ENCODE peak calls at places on chromosome 13, in eight cellular contexts. One of them, this sample, is unnamed.

GRCh38 chr13:19601749-19602725 is 31.4 kb upstream of the MPHOSPH8 start:
- DNase-seq in esophagus muscularis mucosa: no peak
- DNase-seq in prostate gland: no peak
- DNase-seq in GM12878: no peak
- DNase-seq in SK-N-SH: peak; percentile 91
- DNase-seq in stomach: peak; percentile 37
- DNase-seq in sigmoid colon: no peak
- DNase-seq in GM12892: peak; percentile 73
- DNase-seq in this sample: no peak

GRCh38 chr13:61413572-61413971 is 2.1 kb downstream of the PCDH20 start:
- DNase-seq in esophagus muscularis mucosa: no peak
- DNase-seq in prostate gland: no peak
- DNase-seq in GM12878: no peak
- DNase-seq in SK-N-SH: peak; percentile 55
- DNase-seq in stomach: no peak
- DNase-seq in sigmoid colon: peak; percentile 57
- DNase-seq in GM12892: no peak
- DNase-seq in this sample: no peak

GRCh38 chr13:74576504-74576903 is 442.3 kb upstream of the KLF12 start:
- DNase-seq in esophagus muscularis mucosa: no peak
- DNase-seq in prostate gland: no peak
- DNase-seq in GM12878: no peak
- DNase-seq in SK-N-SH: no peak
- DNase-seq in stomach: no peak
- DNase-seq in sigmoid colon: no peak
- DNase-seq in GM12892: no peak
- DNase-seq in this sample: no peak

GRCh38 chr13:49627831-49628652 is at the start of gene ARL11:
- DNase-seq in esophagus muscularis mucosa: no peak
- DNase-seq in prostate gland: no peak
- DNase-seq in GM12878: peak; percentile 39
- DNase-seq in SK-N-SH: no peak
- DNase-seq in stomach: peak; percentile 56
- DNase-seq in sigmoid colon: peak; percentile 76
- DNase-seq in GM12892: peak; percentile 80
- DNase-seq in this sample: no peak

GRCh38 chr13:51033431-51034185 is 77.5 kb downstream of the C13orf42 start:
- DNase-seq in esophagus muscularis mucosa: peak; percentile 66
- DNase-seq in prostate gland: no peak
- DNase-seq in GM12878: no peak
- DNase-seq in SK-N-SH: no peak
- DNase-seq in stomach: no peak
- DNase-seq in sigmoid colon: no peak
- DNase-seq in GM12892: no peak
- DNase-seq in this sample: no peak

GRCh38 chr13:30119476-30119875 is 187.9 kb downstream of the KATNAL1 start:
- DNase-seq in esophagus muscularis mucosa: no peak
- DNase-seq in prostate gland: peak; percentile 48
- DNase-seq in GM12878: no peak
- DNase-seq in SK-N-SH: no peak
- DNase-seq in stomach: no peak
- DNase-seq in sigmoid colon: no peak
- DNase-seq in GM12892: no peak
- DNase-seq in this sample: no peak

GRCh38 chr13:29840585-29840984 is 9.8 kb downstream of the UBL3 start:
- DNase-seq in esophagus muscularis mucosa: no peak
- DNase-seq in prostate gland: no peak
- DNase-seq in GM12878: no peak
- DNase-seq in SK-N-SH: no peak
- DNase-seq in stomach: no peak
- DNase-seq in sigmoid colon: no peak
- DNase-seq in GM12892: no peak
- DNase-seq in this sample: no peak

GRCh38 chr13:96678801-96679200 is 315.5 kb downstream of the OXGR1 start:
- DNase-seq in esophagus muscularis mucosa: no peak
- DNase-seq in prostate gland: no peak
- DNase-seq in GM12878: no peak
- DNase-seq in SK-N-SH: no peak
- DNase-seq in stomach: no peak
- DNase-seq in sigmoid colon: no peak
- DNase-seq in GM12892: no peak
- DNase-seq in this sample: no peak

GRCh38 chr13:64909184-64909583 is 2321.0 kb downstream of the PCDH9 start:
- DNase-seq in esophagus muscularis mucosa: no peak
- DNase-seq in prostate gland: no peak
- DNase-seq in GM12878: no peak
- DNase-seq in SK-N-SH: no peak
- DNase-seq in stomach: no peak
- DNase-seq in sigmoid colon: no peak
- DNase-seq in GM12892: no peak
- DNase-seq in this sample: no peak

GRCh38 chr13:92272177-92272576 is 873.8 kb downstream of the GPC5 start:
- DNase-seq in esophagus muscularis mucosa: no peak
- DNase-seq in prostate gland: no peak
- DNase-seq in GM12878: no peak
- DNase-seq in SK-N-SH: no peak
- DNase-seq in stomach: no peak
- DNase-seq in sigmoid colon: no peak
- DNase-seq in GM12892: no peak
- DNase-seq in this sample: no peak

GRCh38 chr13:21395953-21396352 is 63.1 kb downstream of the ZDHHC20 start:
- DNase-seq in esophagus muscularis mucosa: no peak
- DNase-seq in prostate gland: no peak
- DNase-seq in GM12878: no peak
- DNase-seq in SK-N-SH: no peak
- DNase-seq in stomach: no peak
- DNase-seq in sigmoid colon: no peak
- DNase-seq in GM12892: no peak
- DNase-seq in this sample: no peak

GRCh38 chr13:84961023-84961422 is 838.2 kb downstream of the SLITRK6 start:
- DNase-seq in esophagus muscularis mucosa: no peak
- DNase-seq in prostate gland: no peak
- DNase-seq in GM12878: no peak
- DNase-seq in SK-N-SH: no peak
- DNase-seq in stomach: no peak
- DNase-seq in sigmoid colon: no peak
- DNase-seq in GM12892: no peak
- DNase-seq in this sample: no peak

GRCh38 chr13:20429682-20430081 is 96.0 kb downstream of the CRYL1 start:
- DNase-seq in esophagus muscularis mucosa: peak; percentile 55
- DNase-seq in prostate gland: no peak
- DNase-seq in GM12878: no peak
- DNase-seq in SK-N-SH: no peak
- DNase-seq in stomach: no peak
- DNase-seq in sigmoid colon: no peak
- DNase-seq in GM12892: no peak
- DNase-seq in this sample: no peak

GRCh38 chr13:83184819-83185218 is 697.5 kb downstream of the SLITRK1 start:
- DNase-seq in esophagus muscularis mucosa: no peak
- DNase-seq in prostate gland: no peak
- DNase-seq in GM12878: no peak
- DNase-seq in SK-N-SH: no peak
- DNase-seq in stomach: no peak
- DNase-seq in sigmoid colon: no peak
- DNase-seq in GM12892: no peak
- DNase-seq in this sample: no peak

GRCh38 chr13:33138441-33138840 is 122.2 kb downstream of the KL start:
- DNase-seq in esophagus muscularis mucosa: no peak
- DNase-seq in prostate gland: no peak
- DNase-seq in GM12878: no peak
- DNase-seq in SK-N-SH: no peak
- DNase-seq in stomach: no peak
- DNase-seq in sigmoid colon: no peak
- DNase-seq in GM12892: no peak
- DNase-seq in this sample: no peak
- TF ChIP-seq POLR2AphosphoS5 in esophagus muscularis mucosa: no peak
- TF ChIP-seq POLR2AphosphoS5 in prostate gland: no peak
- TF ChIP-seq POLR2AphosphoS5 in GM12878: no peak
- TF ChIP-seq POLR2AphosphoS5 in SK-N-SH: no peak
- TF ChIP-seq POLR2AphosphoS5 in stomach: no peak
- TF ChIP-seq POLR2AphosphoS5 in sigmoid colon: no peak
- TF ChIP-seq POLR2AphosphoS5 in GM12892: no peak
- TF ChIP-seq POLR2AphosphoS5 in this sample: no peak

DNA sequence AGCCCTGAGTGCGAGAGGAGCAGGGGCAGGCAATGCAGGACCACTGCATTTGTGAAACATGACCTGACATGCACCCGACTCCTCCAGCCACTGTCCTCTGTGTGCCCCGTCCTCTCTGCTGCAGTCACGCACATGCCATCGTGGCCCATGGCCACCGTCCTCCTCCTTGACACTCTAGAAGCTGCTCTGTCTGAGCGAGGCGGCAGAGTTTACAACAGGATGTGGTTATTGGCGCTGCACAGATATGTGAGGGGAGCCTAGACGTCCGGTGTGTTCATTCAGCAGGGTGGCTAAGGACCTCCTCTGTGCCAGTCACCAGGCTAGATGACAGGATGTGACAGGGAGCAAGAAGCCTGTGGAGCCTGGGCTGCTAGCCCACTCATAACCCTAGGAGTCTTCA is 277.8 kb downstream of the FOXO1 start:
- DNase-seq in esophagus muscularis mucosa: peak; percentile 85
- DNase-seq in prostate gland: no peak
- DNase-seq in GM12878: peak; percentile 70
- DNase-seq in SK-N-SH: no peak
- DNase-seq in stomach: peak; percentile 39
- DNase-seq in sigmoid colon: peak; percentile 62
- DNase-seq in GM12892: peak; percentile 36
- DNase-seq in this sample: no peak
- TF ChIP-seq POLR2AphosphoS5 in esophagus muscularis mucosa: no peak
- TF ChIP-seq POLR2AphosphoS5 in prostate gland: no peak
- TF ChIP-seq POLR2AphosphoS5 in GM12878: peak; percentile 66
- TF ChIP-seq POLR2AphosphoS5 in SK-N-SH: no peak
- TF ChIP-seq POLR2AphosphoS5 in stomach: no peak
- TF ChIP-seq POLR2AphosphoS5 in sigmoid colon: no peak
- TF ChIP-seq POLR2AphosphoS5 in GM12892: peak; percentile 43
- TF ChIP-seq POLR2AphosphoS5 in this sample: no peak

GRCh38 chr13:36549126-36549702 is 116.9 kb downstream of the CCNA1 start:
- DNase-seq in esophagus muscularis mucosa: no peak
- DNase-seq in prostate gland: no peak
- DNase-seq in GM12878: no peak
- DNase-seq in SK-N-SH: no peak
- DNase-seq in stomach: no peak
- DNase-seq in sigmoid colon: no peak
- DNase-seq in GM12892: no peak
- DNase-seq in this sample: no peak

GRCh38 chr13:36548129-36548528 is 115.8 kb downstream of the CCNA1 start:
- DNase-seq in esophagus muscularis mucosa: no peak
- DNase-seq in prostate gland: no peak
- DNase-seq in GM12878: no peak
- DNase-seq in SK-N-SH: no peak
- DNase-seq in stomach: no peak
- DNase-seq in sigmoid colon: no peak
- DNase-seq in GM12892: no peak
- DNase-seq in this sample: no peak

DNA sequence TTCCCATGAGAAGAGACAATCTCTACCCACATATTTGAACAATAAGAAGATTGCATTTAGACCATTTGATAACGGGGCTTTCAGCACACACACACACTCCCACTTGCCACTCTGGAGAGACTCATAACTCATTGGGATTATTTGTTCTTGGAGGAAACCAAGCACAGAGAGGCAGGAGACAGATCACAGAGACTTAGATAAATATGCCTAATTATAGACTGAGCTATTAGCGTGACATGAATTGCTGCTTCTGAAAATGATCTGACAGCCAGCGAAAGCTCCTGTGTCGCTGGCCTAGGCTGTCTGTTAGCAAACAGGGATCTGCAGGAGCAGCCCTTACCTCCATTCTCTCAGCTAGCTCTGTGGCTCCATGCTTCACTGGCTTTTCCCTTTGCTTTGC is 111.4 kb downstream of the CCNA1 start:
- DNase-seq in esophagus muscularis mucosa: no peak
- DNase-seq in prostate gland: no peak
- DNase-seq in GM12878: no peak
- DNase-seq in SK-N-SH: no peak
- DNase-seq in stomach: no peak
- DNase-seq in sigmoid colon: no peak
- DNase-seq in GM12892: no peak
- DNase-seq in this sample: no peak
- TF ChIP-seq POLR2AphosphoS5 in esophagus muscularis mucosa: no peak
- TF ChIP-seq POLR2AphosphoS5 in prostate gland: no peak
- TF ChIP-seq POLR2AphosphoS5 in GM12878: no peak
- TF ChIP-seq POLR2AphosphoS5 in SK-N-SH: no peak
- TF ChIP-seq POLR2AphosphoS5 in stomach: no peak
- TF ChIP-seq POLR2AphosphoS5 in sigmoid colon: no peak
- TF ChIP-seq POLR2AphosphoS5 in GM12892: no peak
- TF ChIP-seq POLR2AphosphoS5 in this sample: no peak

GRCh38 chr13:114283581-114283980 is 2.2 kb downstream of the UPF3A start:
- DNase-seq in esophagus muscularis mucosa: no peak
- DNase-seq in prostate gland: no peak
- DNase-seq in GM12878: no peak
- DNase-seq in SK-N-SH: no peak
- DNase-seq in stomach: no peak
- DNase-seq in sigmoid colon: no peak
- DNase-seq in GM12892: no peak
- DNase-seq in this sample: no peak

GRCh38 chr13:114279770-114280169 is 1.6 kb upstream of the UPF3A start:
- DNase-seq in esophagus muscularis mucosa: no peak
- DNase-seq in prostate gland: no peak
- DNase-seq in GM12878: no peak
- DNase-seq in SK-N-SH: no peak
- DNase-seq in stomach: no peak
- DNase-seq in sigmoid colon: no peak
- DNase-seq in GM12892: no peak
- DNase-seq in this sample: no peak

GRCh38 chr13:114279146-114279545 is 2.3 kb upstream of the UPF3A start:
- DNase-seq in esophagus muscularis mucosa: no peak
- DNase-seq in prostate gland: no peak
- DNase-seq in GM12878: no peak
- DNase-seq in SK-N-SH: no peak
- DNase-seq in stomach: no peak
- DNase-seq in sigmoid colon: no peak
- DNase-seq in GM12892: no peak
- DNase-seq in this sample: no peak

GRCh38 chr13:114282143-114282685 is 813 bp downstream of the UPF3A start:
- DNase-seq in esophagus muscularis mucosa: peak; percentile 93
- DNase-seq in prostate gland: peak; percentile 16
- DNase-seq in GM12878: peak; percentile 23
- DNase-seq in SK-N-SH: peak; percentile 78
- DNase-seq in stomach: peak; percentile 47
- DNase-seq in sigmoid colon: peak; percentile 72
- DNase-seq in GM12892: peak; percentile 43
- DNase-seq in this sample: no peak

GRCh38 chr13:114281351-114282142 is at the start of gene UPF3A:
- DNase-seq in esophagus muscularis mucosa: peak; percentile 99
- DNase-seq in prostate gland: peak; percentile 86
- DNase-seq in GM12878: peak; percentile 62
- DNase-seq in SK-N-SH: peak; percentile 95
- DNase-seq in stomach: peak; percentile 89
- DNase-seq in sigmoid colon: peak; percentile 96
- DNase-seq in GM12892: peak; percentile 73
- DNase-seq in this sample: peak; percentile 81
- TF ChIP-seq POLR2AphosphoS5 in esophagus muscularis mucosa: peak; percentile 85
- TF ChIP-seq POLR2AphosphoS5 in prostate gland: peak; percentile 50
- TF ChIP-seq POLR2AphosphoS5 in GM12878: peak; percentile 83
- TF ChIP-seq POLR2AphosphoS5 in SK-N-SH: peak; percentile 87
- TF ChIP-seq POLR2AphosphoS5 in stomach: peak; percentile 93
- TF ChIP-seq POLR2AphosphoS5 in sigmoid colon: peak; percentile 74
- TF ChIP-seq POLR2AphosphoS5 in GM12892: peak; percentile 75
- TF ChIP-seq POLR2AphosphoS5 in this sample: peak; percentile 85